ENCODE peak calls at places on chromosomes 11 and 22, in eight cellular contexts. A is HCT116, I is A549, N is HepG2, F is Panc1, C is GM12878, V is HL-60, S is K562. T is an unnamed sample.

GRCh38 chr11:120089036-120090001 is 48.6 kb downstream of the TRIM29 start:
- DNase-seq in S (no peak), F (no peak), V (no peak), A (no peak), N (no peak), C (no peak), I (no peak), T (no peak)

GRCh38 chr11:117273550-117274289 is 17.4 kb upstream of the BACE1-AS start:
- DNase-seq in F (no peak), S (peak), A (no peak), C (no peak), N (no peak), I (no peak), V (peak), T (peak)

GRCh38 chr22:37126882-37127281 is 17.4 kb upstream of the TMPRSS6 start:
- DNase-seq in I (peak), V (no peak), A (no peak), F (no peak), C (no peak), N (no peak), S (peak), T (peak)

GRCh38 chr11:64809781-64810241 is 540 bp downstream of the MEN1 start:
- DNase-seq in I (peak), N (no peak), C (no peak), F (no peak), S (peak), A (peak), V (no peak), T (peak)

GRCh38 chr11:6411594-6412031 is 7.3 kb downstream of the APBB1 start:
- DNase-seq in N (no peak), S (no peak), F (no peak), V (no peak), A (no peak), I (no peak), C (no peak), T (no peak)

GRCh38 chr11:78138694-78139421 is 568 bp downstream of the ALG8 start:
- DNase-seq in C (peak), I (peak), V (no peak), A (peak), F (no peak), S (peak), N (no peak), T (peak)

GRCh38 chr22:29299136-29299900 is 7.1 kb upstream of the GAS2L1 start:
- DNase-seq in F (no peak), V (no peak), I (no peak), N (no peak), A (no peak), C (no peak), S (no peak), T (no peak)

GRCh38 chr22:29149841-29150555 is 55.7 kb upstream of the EMID1 start:
- DNase-seq in C (no peak), A (no peak), V (no peak), F (no peak), I (no peak), S (no peak), N (peak), T (no peak)

GRCh38 chr11:69008774-69009440 is 4.1 kb downstream of the MRGPRF start:
- DNase-seq in S (peak), I (peak), F (no peak), A (peak), V (no peak), C (no peak), N (peak), T (no peak)

GRCh38 chr11:58067685-58068084 is 36.9 kb downstream of the OR6Q1 start:
- DNase-seq in S (no peak), I (no peak), F (no peak), A (no peak), V (no peak), N (no peak), C (no peak), T (no peak)

GRCh38 chr11:82757660-82758301 is 24.1 kb upstream of the FAM181B start:
- DNase-seq in V (no peak), N (no peak), C (no peak), A (no peak), I (no peak), F (no peak), S (no peak), T (no peak)

GRCh38 chr11:86888164-86888977 is 66.8 kb downstream of the FZD4 start:
- DNase-seq in N (no peak), I (no peak), S (no peak), A (no peak), V (no peak), C (no peak), F (no peak), T (no peak)

GRCh38 chr11:394034-394857 is at the start of gene PKP3:
- DNase-seq in S (peak), V (no peak), A (peak), N (peak), F (no peak), I (peak), C (no peak), T (peak)

GRCh38 chr11:23840872-23841271 is 656.0 kb upstream of the LUZP2 start:
- DNase-seq in N (no peak), C (no peak), A (no peak), F (no peak), S (no peak), I (no peak), V (no peak), T (no peak)

GRCh38 chr11:12174145-12175143 is 64.1 kb downstream of the MICAL2 start:
- DNase-seq in I (no peak), N (no peak), S (no peak), A (no peak), V (peak), F (no peak), C (peak), T (no peak)

GRCh38 chr11:92554662-92555061 is 330.0 kb downstream of the FAT3 start:
- DNase-seq in I (no peak), S (no peak), N (no peak), A (no peak), V (no peak), F (no peak), C (no peak), T (no peak)

GRCh38 chr11:60769273-60769672 is 12.6 kb downstream of the MS4A15 start:
- DNase-seq in C (no peak), V (no peak), I (no peak), F (no peak), S (no peak), A (no peak), N (no peak), T (no peak)

GRCh38 chr22:21695432-21696085 is 29.7 kb downstream of the PPIL2 start:
- DNase-seq in S (no peak), I (no peak), N (no peak), V (no peak), F (no peak), A (no peak), C (no peak), T (no peak)

GRCh38 chr22:28815729-28816128 is 15.4 kb upstream of the XBP1 start:
- DNase-seq in F (no peak), V (no peak), C (no peak), I (no peak), S (no peak), N (no peak), A (no peak), T (no peak)

GRCh38 chr22:17119481-17120202 is 1.5 kb downstream of the TMEM121B start:
- DNase-seq in A (no peak), S (peak), I (no peak), C (no peak), V (no peak), N (no peak), F (no peak), T (peak)

GRCh38 chr11:134118016-134118415 is 49.1 kb downstream of the JAM3 start:
- DNase-seq in I (no peak), C (no peak), S (no peak), N (no peak), F (no peak), A (no peak), V (no peak), T (no peak)

GRCh38 chr11:5891216-5891800 is 1.7 kb upstream of the OR52E5 start:
- DNase-seq in A (no peak), F (peak), N (no peak), V (no peak), I (peak), C (peak), S (peak), T (peak)

GRCh38 chr11:77081976-77082836 is 15.4 kb downstream of the CAPN5 start:
- DNase-seq in N (no peak), I (no peak), F (no peak), A (no peak), C (no peak), V (no peak), S (no peak), T (no peak)

GRCh38 chr11:77082838-77083552 is 16.2 kb downstream of the CAPN5 start:
- DNase-seq in I (no peak), N (no peak), S (no peak), A (no peak), F (no peak), V (no peak), C (no peak), T (no peak)

GRCh38 chr11:77084581-77085191 is 17.9 kb downstream of the CAPN5 start:
- DNase-seq in F (no peak), S (no peak), V (no peak), N (no peak), I (no peak), A (no peak), C (no peak), T (no peak)

GRCh38 chr11:77085652-77086051 is 17.0 kb upstream of the OMP start:
- DNase-seq in I (no peak), V (no peak), A (no peak), C (no peak), F (no peak), S (no peak), N (no peak), T (no peak)

GRCh38 chr11:77083553-77084245 is 16.9 kb downstream of the CAPN5 start:
- DNase-seq in S (no peak), F (no peak), C (no peak), A (no peak), V (no peak), N (no peak), I (no peak), T (no peak)
- TF ChIP-seq REST in S (no peak), F (no peak), C (no peak), A (no peak), V (no peak), N (no peak), I (no peak), T (no peak)

DNA sequence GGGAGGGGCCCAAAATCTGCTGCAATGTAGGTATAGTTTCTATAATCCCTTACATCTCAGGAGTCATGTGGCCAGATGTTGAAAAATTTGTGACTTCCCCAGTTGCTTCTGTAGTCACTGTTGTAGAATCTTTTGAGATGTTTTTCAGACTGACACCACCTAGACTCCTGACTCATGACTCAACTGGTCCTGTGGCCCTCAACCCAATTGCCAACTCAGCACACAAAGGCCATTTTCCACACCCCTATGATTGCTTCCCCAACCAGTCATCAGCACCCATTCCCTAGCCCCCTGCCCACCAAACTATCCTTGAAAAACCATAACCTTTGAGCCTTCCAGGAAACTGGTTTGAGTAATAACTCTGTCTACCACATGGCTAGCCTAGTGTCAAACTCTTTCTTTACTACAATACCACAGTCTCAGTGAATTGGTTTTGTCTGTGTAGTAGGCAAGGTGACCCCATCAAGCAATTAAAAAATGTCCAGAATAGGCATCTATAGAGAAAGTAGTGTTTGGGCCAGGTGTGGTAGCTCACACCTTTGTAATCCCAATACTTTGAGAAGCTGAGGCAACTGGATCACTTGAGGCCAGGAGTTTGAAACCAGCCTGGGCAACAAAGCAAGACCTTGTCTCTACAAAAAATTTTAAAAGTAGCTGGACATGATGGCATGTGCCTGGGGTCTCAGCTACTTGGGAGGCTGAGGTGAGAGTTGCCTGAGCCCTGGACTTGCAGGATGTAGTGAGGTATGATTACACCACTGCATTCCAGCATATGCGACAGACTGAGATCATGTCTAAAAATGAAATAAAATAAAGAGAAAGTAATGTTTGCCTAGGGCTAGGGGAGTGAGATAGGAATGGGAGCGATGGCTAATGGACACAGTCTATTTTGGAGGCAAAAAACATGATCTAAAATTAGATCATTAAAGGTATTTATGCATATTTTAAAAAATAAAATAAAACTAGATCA is 24.1 kb upstream of the FEZ1 start:
- DNase-seq in I (no peak), C (no peak), N (no peak), F (no peak), V (no peak), S (no peak), A (no peak), T (no peak)
- TF ChIP-seq REST in I (no peak), C (no peak), N (no peak), F (no peak), V (no peak), S (no peak), A (no peak), T (no peak)

GRCh38 chr11:46741600-46742484 is 22.8 kb downstream of the F2 start:
- DNase-seq in A (no peak), C (no peak), V (no peak), F (no peak), N (no peak), S (no peak), I (no peak), T (no peak)
- TF ChIP-seq REST in A (no peak), C (no peak), V (no peak), F (no peak), N (no peak), S (no peak), I (no peak), T (no peak)

GRCh38 chr22:46043339-46043738 is 66.4 kb upstream of the WNT7B start:
- DNase-seq in V (no peak), F (no peak), A (no peak), N (no peak), C (no peak), S (no peak), I (no peak), T (no peak)

GRCh38 chr22:46041642-46042041 is 64.7 kb upstream of the WNT7B start:
- DNase-seq in V (no peak), F (no peak), A (no peak), N (no peak), S (no peak), I (no peak), C (no peak), T (no peak)

GRCh38 chr22:46040471-46041465 is 63.8 kb upstream of the WNT7B start:
- DNase-seq in S (no peak), N (no peak), A (no peak), I (no peak), C (no peak), V (no peak), F (no peak), T (no peak)

GRCh38 chr22:46043816-46044717 is 67.1 kb upstream of the WNT7B start:
- DNase-seq in V (no peak), I (no peak), N (no peak), A (no peak), C (no peak), S (no peak), F (no peak), T (peak)

DNA sequence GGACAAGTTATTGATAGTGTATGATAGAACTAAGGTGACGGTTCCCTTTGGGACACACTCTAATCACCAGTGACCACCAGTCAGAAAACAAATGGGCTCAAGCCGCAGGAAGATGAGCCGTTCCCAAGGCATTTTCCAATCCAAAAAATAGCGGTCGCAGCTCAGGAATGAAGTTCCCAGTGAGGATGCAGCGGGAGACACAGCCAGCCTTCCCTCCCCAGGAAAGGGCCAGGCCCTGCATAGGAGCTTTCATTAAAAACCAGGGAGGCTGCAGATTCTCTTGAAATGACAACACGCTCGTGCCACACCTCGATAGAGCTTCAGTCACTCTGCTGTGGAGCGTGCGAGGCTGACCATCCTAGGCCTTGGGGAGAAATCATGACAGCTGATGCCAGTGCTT is 65.8 kb upstream of the WNT7B start:
- DNase-seq in V (no peak), S (no peak), I (no peak), N (no peak), A (no peak), C (no peak), F (no peak), T (no peak)
- TF ChIP-seq REST in V (no peak), S (no peak), I (no peak), N (no peak), A (no peak), C (no peak), F (no peak), T (no peak)

GRCh38 chr11:3946445-3947017 is 91.1 kb downstream of the STIM1 start:
- DNase-seq in F (no peak), I (no peak), C (no peak), S (no peak), N (no peak), A (no peak), V (no peak), T (no peak)

GRCh38 chr11:3950996-3951662 is 95.7 kb downstream of the STIM1 start:
- DNase-seq in A (no peak), V (no peak), S (no peak), N (peak), C (no peak), F (no peak), I (no peak), T (peak)

GRCh38 chr11:3944198-3944597 is 88.7 kb downstream of the STIM1 start:
- DNase-seq in I (no peak), C (no peak), S (no peak), V (no peak), N (no peak), A (no peak), F (no peak), T (no peak)

GRCh38 chr11:3949132-3949531 is 93.7 kb downstream of the STIM1 start:
- DNase-seq in F (no peak), I (no peak), N (no peak), A (no peak), V (no peak), C (peak), S (no peak), T (no peak)

DNA sequence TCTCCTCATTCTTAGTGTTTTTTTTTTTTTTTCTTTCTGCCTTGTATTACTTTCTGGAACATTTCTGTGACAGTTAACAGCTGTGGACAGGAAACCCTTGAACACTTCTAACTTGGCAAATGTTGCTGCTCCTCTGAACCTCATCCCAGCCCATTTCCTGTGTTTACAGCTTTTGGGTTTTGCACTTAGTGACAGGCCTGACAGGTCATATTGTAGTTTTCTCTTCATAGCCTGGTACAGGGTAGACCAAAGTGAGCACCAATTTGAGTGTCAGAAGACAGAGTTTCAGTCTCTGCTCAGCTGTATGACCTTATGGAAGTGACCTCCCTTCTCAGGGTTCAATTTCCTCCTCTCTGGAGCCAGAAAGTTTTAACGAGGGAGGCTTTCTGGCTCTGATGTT is 91.6 kb downstream of the STIM1 start:
- DNase-seq in S (no peak), F (no peak), N (no peak), I (no peak), A (no peak), C (peak), V (no peak), T (no peak)
- TF ChIP-seq REST in S (no peak), F (no peak), N (no peak), I (no peak), A (no peak), C (no peak), V (no peak), T (no peak)

GRCh38 chr11:37505406-37505805 is 907.4 kb upstream of the RAG2 start:
- DNase-seq in V (no peak), A (no peak), F (no peak), N (no peak), S (no peak), C (no peak), I (no peak), T (peak)
- TF ChIP-seq REST in V (no peak), A (no peak), F (no peak), N (no peak), S (no peak), C (no peak), I (no peak), T (no peak)

GRCh38 chr22:20573830-20574615 is 66.6 kb downstream of the MED15 start:
- DNase-seq in N (no peak), V (no peak), I (no peak), S (no peak), C (no peak), A (no peak), F (no peak), T (no peak)
- TF ChIP-seq REST in N (no peak), V (no peak), I (no peak), S (no peak), C (no peak), A (no peak), F (no peak), T (no peak)

DNA sequence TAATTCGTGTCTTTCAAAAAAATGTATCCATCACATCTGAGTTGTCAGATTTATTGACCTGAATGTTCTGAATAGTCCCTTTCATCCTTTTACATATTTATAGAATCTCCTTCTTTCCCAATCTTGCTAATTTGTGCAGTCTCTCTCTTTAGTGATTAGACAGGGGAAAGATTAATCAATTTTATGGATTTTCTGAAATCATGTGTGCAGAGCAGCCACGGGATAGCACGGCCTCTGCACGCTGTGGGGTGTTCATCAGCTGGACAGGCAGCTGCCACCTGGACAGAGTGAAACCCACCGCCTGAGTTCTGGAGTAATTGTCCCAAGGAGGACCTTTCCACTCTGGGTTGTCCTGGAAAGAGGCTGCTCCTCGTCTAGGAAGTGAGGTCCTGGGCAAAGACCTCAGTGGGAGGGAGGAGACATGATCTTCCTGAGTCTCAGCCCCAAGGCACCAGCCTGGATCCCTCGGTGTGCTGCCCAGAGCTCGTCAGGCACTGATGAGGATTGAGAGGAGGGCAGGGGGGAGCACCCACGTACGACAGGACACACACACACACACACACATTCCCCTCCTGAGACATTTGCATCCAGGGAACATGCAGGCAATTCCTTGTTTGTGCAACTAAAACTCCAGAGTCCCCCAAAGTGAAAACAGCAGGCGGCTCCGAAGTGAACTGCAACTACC is 22.7 kb upstream of the KRTAP5-6 start:
- DNase-seq in N (no peak), I (no peak), F (no peak), A (no peak), V (no peak), S (no peak), C (no peak), T (no peak)
- TF ChIP-seq REST in N (no peak), I (no peak), F (no peak), A (no peak), V (no peak), S (no peak), C (no peak), T (no peak)

GRCh38 chr22:46148336-46148735 is 2.0 kb upstream of the PPARA start:
- DNase-seq in V (no peak), C (no peak), A (no peak), F (no peak), I (no peak), S (no peak), N (no peak), T (no peak)

GRCh38 chr22:46148885-46149492 is 1.3 kb upstream of the PPARA start:
- DNase-seq in A (no peak), I (no peak), C (no peak), S (no peak), F (no peak), V (no peak), N (no peak), T (no peak)

GRCh38 chr22:46150615-46151423 is 493 bp downstream of the PPARA start:
- DNase-seq in C (no peak), S (peak), N (no peak), A (no peak), F (no peak), V (no peak), I (peak), T (peak)

GRCh38 chr22:46149998-46150549 is at the start of gene PPARA:
- DNase-seq in C (no peak), N (peak), S (peak), I (peak), V (peak), F (no peak), A (peak), T (peak)

GRCh38 chr22:46149493-46149997 is 781 bp upstream of the PPARA start:
- DNase-seq in I (no peak), N (no peak), C (no peak), A (no peak), F (no peak), V (peak), S (no peak), T (peak)
- TF ChIP-seq REST in I (no peak), N (no peak), C (no peak), A (no peak), F (no peak), V (no peak), S (no peak), T (no peak)

T was measured in GM23338.